ENCODE peak calls at places on chromosomes 5 and 9, in four cellular contexts. N is GM23248, W is body of pancreas, U is fibroblast of lung. O is an unnamed sample.

GRCh38 chr9:91419222-91420191 is 4.1 kb downstream of the NFIL3 start:
- DNase-seq in N (peak), W (peak), U (peak), O (peak)

GRCh38 chr5:170141636-170142035 is 35.9 kb downstream of the FOXI1 start:
- DNase-seq in N (no peak), W (no peak), U (no peak), O (no peak)

GRCh38 chr5:56649569-56649968 is 165.8 kb upstream of the MAP3K1 start:
- DNase-seq in N (peak), W (peak), U (no peak), O (no peak)

GRCh38 chr5:624951-625230 is 12.8 kb downstream of the CEP72 start:
- DNase-seq in N (no peak), W (no peak), U (no peak), O (no peak)

GRCh38 chr9:16775330-16775729 is 95.1 kb downstream of the BNC2 start:
- DNase-seq in N (no peak), W (no peak), U (no peak), O (no peak)

GRCh38 chr5:42807722-42808447 is 3.8 kb downstream of the SELENOP start:
- DNase-seq in N (no peak), W (no peak), U (peak), O (no peak)

GRCh38 chr5:80275347-80275746 is 19.5 kb upstream of the SERINC5 start:
- DNase-seq in N (peak), W (peak), U (peak), O (no peak)

GRCh38 chr5:71943874-71944273 is 163.4 kb upstream of the MAP1B start:
- DNase-seq in N (no peak), W (no peak), U (no peak), O (no peak)

GRCh38 chr5:140131967-140132409 is 6.3 kb downstream of the IGIP start:
- DNase-seq in N (peak), W (peak), U (peak), O (no peak)

GRCh38 chr5:128154943-128155342 is 71.4 kb downstream of the SLC12A2 start:
- DNase-seq in N (peak), W (no peak), U (no peak), O (no peak)

GRCh38 chr9:69200071-69200470 is 26.0 kb downstream of the TJP2 start:
- DNase-seq in N (peak), W (no peak), U (peak), O (no peak)

GRCh38 chr5:53350991-53351770 is 129.2 kb upstream of the FST start:
- DNase-seq in N (no peak), W (no peak), U (no peak), O (no peak)

GRCh38 chr5:53355316-53355715 is 125.1 kb upstream of the FST start:
- DNase-seq in N (no peak), W (no peak), U (peak), O (no peak)

GRCh38 chr5:53355930-53356329 is 124.5 kb upstream of the FST start:
- DNase-seq in N (no peak), W (no peak), U (peak), O (no peak)

GRCh38 chr5:53350408-53350807 is 130.0 kb upstream of the FST start:
- DNase-seq in N (no peak), W (no peak), U (no peak), O (no peak)
- H3K4me3 ChIP-seq in N (no peak), W (no peak), U (no peak), O (no peak)

DNA sequence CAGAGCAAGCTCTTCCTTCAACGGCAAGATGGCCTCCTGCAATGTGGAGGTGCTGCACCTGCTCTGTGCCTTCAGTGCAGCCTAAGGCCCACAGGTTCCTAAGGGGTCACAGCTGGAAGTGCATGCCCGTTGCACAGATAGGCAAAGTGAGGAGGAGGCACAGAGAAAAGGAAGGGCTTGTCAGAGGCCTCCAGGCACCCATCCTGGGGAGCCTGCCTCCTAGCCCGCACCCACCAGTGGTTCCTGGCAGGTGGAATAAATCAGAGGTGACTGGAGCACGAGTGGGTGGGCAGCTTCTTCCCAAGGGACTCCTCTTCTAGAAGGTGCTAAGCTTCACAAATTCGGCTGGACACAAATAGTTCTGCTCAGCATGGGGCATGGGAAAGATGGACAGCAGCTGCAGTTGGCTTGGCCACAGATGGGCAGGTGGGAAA is 52.8 kb upstream of the STXBP1 start:
- DNase-seq in N (no peak), W (no peak), U (no peak), O (no peak)
- H3K27ac ChIP-seq in N (peak), W (peak), U (peak), O (peak)

DNA sequence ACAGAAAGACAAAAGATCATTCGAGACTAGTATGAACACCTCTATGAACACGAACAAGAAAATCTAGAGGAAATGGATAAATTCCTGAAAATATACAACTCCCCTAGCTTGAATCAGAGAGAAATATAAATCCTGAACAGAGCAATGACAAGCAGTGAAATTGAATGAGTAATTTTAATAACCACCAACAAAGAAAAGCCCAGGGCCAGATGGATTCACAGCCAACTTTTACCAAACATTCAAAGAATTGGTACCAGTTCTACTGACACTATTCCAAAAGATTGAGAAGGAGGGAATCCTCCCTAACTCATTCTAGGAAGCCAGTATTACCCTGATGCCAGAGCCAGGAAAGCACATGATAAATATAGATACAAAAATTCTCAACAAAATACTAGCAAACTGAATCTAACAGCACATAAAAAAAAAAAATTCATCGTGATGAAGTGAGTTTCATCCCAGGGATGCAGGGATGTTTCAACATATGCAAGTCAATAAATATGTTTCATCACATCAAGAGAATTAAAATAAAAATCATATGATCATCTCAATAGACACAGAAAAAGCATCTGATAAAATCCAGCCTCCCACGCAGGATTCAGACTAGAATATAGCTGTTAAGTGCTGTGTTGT is 25.2 kb upstream of the PTGER4 start:
- DNase-seq in N (peak), W (no peak), U (no peak), O (no peak)
- H3K4me3 ChIP-seq in N (no peak), W (no peak), U (no peak), O (no peak)

DNA sequence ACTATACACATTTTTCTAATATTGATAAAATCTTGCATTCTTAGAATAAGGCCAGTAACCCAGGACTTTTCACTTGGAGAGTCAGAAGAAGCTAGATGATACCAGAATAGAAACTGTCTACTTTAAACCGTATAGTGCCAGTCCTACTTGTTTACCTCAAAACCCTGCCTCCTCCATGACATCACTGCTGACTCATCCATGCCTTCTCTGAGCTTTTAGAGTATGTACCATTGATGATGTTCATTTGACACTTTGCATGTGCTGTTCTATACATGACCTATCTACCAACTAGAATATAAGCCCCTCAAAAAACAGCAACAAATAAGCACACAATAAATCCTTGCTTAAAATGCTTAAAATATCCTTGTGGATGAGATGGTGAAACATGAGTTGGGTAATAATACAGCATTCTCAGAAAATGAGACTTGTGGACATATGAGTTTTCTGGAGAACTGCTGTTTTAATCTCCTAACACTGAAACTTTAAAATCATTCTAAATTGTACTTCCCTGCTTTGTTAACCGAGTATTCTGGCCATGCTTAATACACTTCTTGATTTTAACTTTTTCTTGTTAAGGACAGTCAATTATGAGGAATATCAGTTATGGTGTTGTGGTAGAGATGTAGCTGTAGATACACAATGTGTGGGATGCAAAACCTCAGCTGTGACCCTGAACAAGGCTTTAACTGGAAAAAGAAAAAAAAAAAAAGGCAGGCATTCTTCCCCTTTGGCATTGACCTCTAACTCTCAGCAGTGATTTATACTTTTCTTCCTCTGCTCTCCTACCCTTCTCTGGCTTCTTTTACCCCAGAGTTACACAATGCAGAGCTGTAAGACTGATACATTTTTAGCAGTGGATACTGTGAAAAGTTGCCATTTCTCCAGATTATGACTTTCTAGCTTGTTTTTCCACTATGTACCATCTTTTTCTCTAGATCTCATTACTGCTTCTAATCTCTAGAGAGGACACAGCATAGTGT is 2.3 kb downstream of the CTNNAL1 start:
- DNase-seq in N (peak), W (no peak), U (peak), O (no peak)
- H3K27ac ChIP-seq in N (peak), W (peak), U (peak), O (peak)

GRCh38 chr9:116873441-116873840 is 186.3 kb downstream of the TRIM32 start:
- DNase-seq in N (no peak), W (no peak), U (no peak), O (no peak)
- H3K4me3 ChIP-seq in N (no peak), W (no peak), U (no peak), O (no peak)

GRCh38 chr5:83576341-83576740 is 104.8 kb downstream of the VCAN start:
- DNase-seq in N (no peak), W (no peak), U (peak), O (no peak)
- H3K27ac ChIP-seq in N (no peak), W (no peak), U (no peak), O (no peak)

DNA sequence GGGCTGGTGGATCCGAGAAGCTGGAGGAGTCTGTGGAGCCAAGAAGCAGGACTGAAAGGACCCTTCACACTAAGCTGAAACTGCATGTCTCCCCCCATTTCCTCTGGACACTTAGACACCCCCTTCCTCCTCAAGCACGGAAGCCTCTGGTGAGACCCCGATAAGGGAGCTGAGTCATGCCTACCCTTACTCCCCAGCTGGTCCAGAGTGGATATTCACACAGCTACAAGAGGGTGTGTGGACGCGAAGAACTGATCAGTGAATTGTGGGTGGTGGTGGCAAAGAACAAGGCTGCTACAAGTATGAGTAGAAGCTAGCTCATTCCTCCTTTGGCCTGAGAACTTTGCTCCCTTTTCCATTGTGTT is 4.3 kb downstream of the TLN1 start:
- DNase-seq in N (no peak), W (no peak), U (no peak), O (no peak)
- H3K4me3 ChIP-seq in N (peak), W (no peak), U (peak), O (no peak)

O was measured in Peyer's patch.